ENCODE peak calls at places on chromosomes 5 and 9, in nine cellular contexts. Q is psoas muscle; F is K562; H is fibroblast of lung; K is adrenal gland; D is CD4-positive, alpha-beta memory T cell; L is H9; Z is astrocyte; E is uterus. Y is an unnamed sample.

GRCh38 chr5:180130291-180130869 is 58.8 kb upstream of the RNF130 start:
- DNase-seq in F (no peak), E (peak; percentile 6), L (peak; percentile 31), Q (no peak), Z (no peak), H (no peak), K (no peak), D (no peak), Y (no peak)

GRCh38 chr5:163245584-163245983 is 191.8 kb upstream of the CCNG1 start:
- DNase-seq in L (no peak), H (no peak), K (no peak), Q (no peak), F (no peak), E (no peak), Z (no peak), D (no peak), Y (no peak)

GRCh38 chr9:21967707-21968106 is 26.5 kb downstream of the CDKN2A start:
- DNase-seq in F (no peak), Z (no peak), D (no peak), H (no peak), L (no peak), Q (no peak), K (no peak), E (no peak), Y (no peak)

GRCh38 chr5:32600057-32600622 is 14.8 kb downstream of the SUB1 start:
- DNase-seq in D (no peak), E (no peak), H (peak; percentile 89), Q (no peak), Z (peak; percentile 89), L (no peak), K (peak; percentile 49), F (no peak), Y (no peak)

GRCh38 chr5:170154744-170155143 is 49.0 kb downstream of the FOXI1 start:
- DNase-seq in K (no peak), Q (no peak), E (no peak), L (no peak), F (peak; percentile 16), D (no peak), Z (no peak), H (no peak), Y (no peak)

GRCh38 chr5:132228241-132229035 is 785 bp upstream of the P4HA2 start:
- DNase-seq in H (no peak), E (no peak), D (no peak), Z (no peak), L (peak; percentile 33), F (no peak), K (no peak), Q (peak; percentile 30), Y (no peak)

GRCh38 chr5:81232449-81233079 is 558 bp upstream of the CKMT2 start:
- DNase-seq in F (no peak), D (no peak), Q (peak; percentile 84), K (peak; percentile 94), L (peak; percentile 38), H (peak; percentile 65), E (peak; percentile 57), Z (no peak), Y (no peak)

GRCh38 chr9:133701321-133701980 is 36.7 kb downstream of the SARDH start:
- DNase-seq in L (no peak), H (no peak), Q (no peak), F (no peak), Z (no peak), K (peak; percentile 5), E (no peak), D (peak; percentile 46), Y (no peak)

GRCh38 chr9:125024917-125025316 is 84.0 kb upstream of the GOLGA1 start:
- DNase-seq in F (no peak), Q (no peak), H (no peak), E (no peak), D (no peak), K (no peak), L (no peak), Z (no peak), Y (no peak)

GRCh38 chr5:175494271-175495183 is 16.2 kb downstream of the SFXN1 start:
- DNase-seq in Q (no peak), L (no peak), D (no peak), K (no peak), Z (peak; percentile 53), H (no peak), E (no peak), F (no peak), Y (no peak)

GRCh38 chr9:124149992-124150391 is 107.8 kb upstream of the NEK6 start:
- DNase-seq in L (no peak), K (no peak), Z (no peak), Q (no peak), F (no peak), E (no peak), H (no peak), D (no peak), Y (no peak)

GRCh38 chr5:176573564-176574296 is 24.6 kb downstream of the CDHR2 start:
- DNase-seq in D (peak; percentile 70), F (peak; percentile 86), H (peak; percentile 46), K (peak; percentile 71), Z (no peak), Q (peak; percentile 69), E (peak; percentile 40), L (peak; percentile 80), Y (no peak)

GRCh38 chr5:84274585-84275468 is 109.9 kb downstream of the EDIL3 start:
- DNase-seq in L (no peak), K (peak; percentile 40), E (no peak), H (peak; percentile 60), Z (no peak), Q (no peak), D (no peak), F (no peak), Y (no peak)

GRCh38 chr9:36306481-36307306 is 48.4 kb upstream of the GNE start:
- DNase-seq in Q (no peak), E (no peak), Z (no peak), K (no peak), L (no peak), D (no peak), H (peak; percentile 32), F (no peak), Y (no peak)

GRCh38 chr9:83167126-83167525 is 104.2 kb upstream of the RASEF start:
- DNase-seq in Q (no peak), F (no peak), Z (peak; percentile 33), L (no peak), D (no peak), H (no peak), E (no peak), K (no peak), Y (no peak)

GRCh38 chr5:1708592-1709141 is 91.0 kb downstream of the MRPL36 start:
- DNase-seq in H (no peak), Z (no peak), D (no peak), L (no peak), Q (no peak), F (no peak), K (no peak), E (no peak), Y (no peak)

GRCh38 chr9:126536131-126536530 is 77.6 kb upstream of the LMX1B start:
- DNase-seq in F (no peak), Q (no peak), L (no peak), D (no peak), Z (no peak), H (no peak), E (no peak), K (no peak), Y (no peak)
- H3K4me1 ChIP-seq in F (no peaks in the 10 kb centered on the region), Q (no peaks in the 10 kb centered on the region), L (peaks cover 3% of the 10 kb centered on the region), D (no peaks in the 10 kb centered on the region), Z (no peaks in the 10 kb centered on the region), H (peaks cover 2% of the 10 kb centered on the region), E (no peaks in the 10 kb centered on the region), K (no peaks in the 10 kb centered on the region), Y (peaks cover 9% of the 10 kb centered on the region)

GRCh38 chr5:67454957-67455561 is 258.5 kb upstream of the CD180 start:
- DNase-seq in L (no peak), Q (no peak), D (no peak), Z (no peak), E (no peak), K (no peak), F (no peak), H (no peak), Y (no peak)
- H3K9me3 ChIP-seq in L (no peaks in the 10 kb centered on the region), Q (no peaks in the 10 kb centered on the region), D (no peaks in the 10 kb centered on the region), Z (no peaks in the 10 kb centered on the region), E (no peaks in the 10 kb centered on the region), K (no peaks in the 10 kb centered on the region), F (no peaks in the 10 kb centered on the region), H (no peaks in the 10 kb centered on the region), Y (no peaks in the 10 kb centered on the region)

DNA sequence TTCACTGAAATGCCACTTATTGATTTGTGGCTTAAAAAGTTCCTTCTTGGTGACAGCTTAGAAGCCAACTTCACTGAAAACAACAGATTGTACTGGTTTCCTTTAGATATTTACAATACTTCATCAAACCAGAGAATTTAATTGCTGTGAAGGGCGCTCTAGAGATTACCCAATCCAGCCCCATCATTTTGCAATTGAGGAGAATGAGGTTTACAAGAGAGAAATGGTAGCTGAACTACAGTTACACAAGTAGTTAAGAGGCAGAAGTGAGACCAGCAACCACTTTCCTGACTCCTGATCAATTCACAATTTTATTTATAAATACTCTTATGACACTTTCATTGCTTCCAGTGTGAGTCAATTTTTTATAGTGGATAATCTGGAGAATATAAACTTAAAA is 103.5 kb upstream of the APC start:
- DNase-seq in K (no peak), L (no peak), Z (no peak), E (no peak), F (no peak), H (peak; percentile 10), Q (no peak), D (no peak), Y (no peak)
- H3K27ac ChIP-seq in K (no peak overlapping the region), L (no peak overlapping the region), Z (no peak overlapping the region), E (no peak overlapping the region), F (no peak overlapping the region), H (no peak overlapping the region), Q (no peak overlapping the region), D (no peak overlapping the region), Y (no peak overlapping the region)

GRCh38 chr5:53167836-53168235 is 58.3 kb upstream of the MOCS2 start:
- DNase-seq in F (no peak), K (peak; percentile 25), Z (peak; percentile 8), D (no peak), Q (peak; percentile 44), H (peak; percentile 76), E (peak; percentile 26), L (no peak), Y (no peak)

GRCh38 chr5:53169933-53170332 is 60.4 kb upstream of the MOCS2 start:
- DNase-seq in L (no peak), K (no peak), Q (no peak), H (no peak), D (no peak), F (no peak), Z (no peak), E (no peak), Y (no peak)

GRCh38 chr5:53164478-53165165 is 55.1 kb upstream of the MOCS2 start:
- DNase-seq in K (no peak), F (no peak), L (no peak), H (no peak), Q (no peak), E (no peak), Z (no peak), D (no peak), Y (no peak)

GRCh38 chr5:53161876-53162275 is 52.3 kb upstream of the MOCS2 start:
- DNase-seq in F (no peak), Z (peak; percentile 7), E (no peak), Q (no peak), K (no peak), L (no peak), H (no peak), D (no peak), Y (no peak)

DNA sequence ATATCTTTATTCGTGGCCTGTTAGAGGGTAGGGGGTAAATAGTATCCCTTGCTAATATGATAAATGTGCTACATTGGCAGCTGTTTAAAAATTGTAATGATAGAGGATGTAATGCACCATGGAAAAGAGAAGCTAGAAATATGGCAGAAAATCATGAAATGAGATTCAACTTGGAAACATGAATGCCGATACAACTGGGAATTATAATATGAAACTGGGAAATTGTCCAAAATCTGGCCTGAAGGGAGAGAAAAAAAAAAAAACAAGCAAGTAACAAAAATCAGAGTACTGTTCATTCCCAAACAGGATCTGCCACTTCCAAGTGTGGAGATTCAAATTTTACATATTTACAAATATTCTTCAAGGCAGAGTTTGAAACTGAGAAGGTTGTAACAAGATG is 56.5 kb upstream of the MOCS2 start:
- DNase-seq in F (no peak), L (no peak), E (no peak), K (no peak), H (peak; percentile 52), Z (no peak), D (no peak), Q (no peak), Y (no peak)
- H3K4me1 ChIP-seq in F (no peaks in the 10 kb centered on the region), L (no peaks in the 10 kb centered on the region), E (no peaks in the 10 kb centered on the region), K (peaks cover 13% of the 10 kb centered on the region), H (peaks cover 7% of the 10 kb centered on the region), Z (no peaks in the 10 kb centered on the region), D (no peaks in the 10 kb centered on the region), Q (no peaks in the 10 kb centered on the region), Y (no peaks in the 10 kb centered on the region)